ENCODE peak calls at places on chromosomes 16 and 17, in ten cellular contexts. F, D, Z, G, Q, N, R, H, V and S are unnamed samples.

GRCh38 chr16:87226926-87227650 is 90.1 kb downstream of the C16orf95 start:
- DNase-seq in H (no peak), V (no peak), Z (no peak), R (peak), F (peak), Q (peak), D (no peak), N (no peak), G (no peak), S (no peak)

GRCh38 chr17:40450175-40450574 is 6.9 kb downstream of the IGFBP4 start:
- DNase-seq in G (peak), H (peak), D (peak), Z (no peak), Q (peak), V (no peak), R (peak), F (no peak), N (no peak), S (no peak)

GRCh38 chr17:10126554-10127493 is 71.6 kb downstream of the GAS7 start:
- DNase-seq in F (no peak), Z (no peak), N (no peak), G (peak), R (peak), D (no peak), Q (peak), V (no peak), H (no peak), S (no peak)

GRCh38 chr16:8892101-8892575 is 10.0 kb downstream of the LITAFD start:
- DNase-seq in H (no peak), N (no peak), Q (no peak), F (no peak), Z (no peak), R (peak), G (no peak), D (no peak), V (no peak), S (no peak)

GRCh38 chr17:29583324-29584248 is 5.9 kb downstream of the GIT1 start:
- DNase-seq in V (no peak), N (no peak), G (no peak), D (no peak), F (no peak), R (no peak), Z (peak), H (no peak), Q (no peak), S (no peak)

GRCh38 chr17:79424471-79425185 is 186.2 kb downstream of the RBFOX3 start:
- DNase-seq in Z (no peak), F (no peak), H (no peak), G (no peak), R (no peak), V (no peak), D (no peak), Q (no peak), N (no peak), S (no peak)

GRCh38 chr17:73933871-73934270 is 269.6 kb upstream of the RPL38 start:
- DNase-seq in Z (no peak), G (no peak), N (no peak), V (no peak), F (no peak), H (no peak), D (no peak), R (no peak), Q (no peak), S (no peak)

GRCh38 chr16:66751135-66751991 is at the start of gene DYNC1LI2:
- DNase-seq in V (peak), H (peak), Q (peak), D (peak), F (peak), G (peak), N (peak), Z (peak), R (peak), S (peak)

GRCh38 chr16:15864939-15865338 is 8.1 kb upstream of the MYH11 start:
- DNase-seq in R (no peak), Z (no peak), V (no peak), H (no peak), N (no peak), F (no peak), Q (no peak), D (no peak), G (no peak), S (no peak)

GRCh38 chr16:75053791-75054555 is 55.1 kb downstream of the ZNRF1 start:
- DNase-seq in Z (no peak), G (peak), R (no peak), H (peak), N (no peak), F (peak), D (no peak), Q (no peak), V (peak), S (no peak)

GRCh38 chr17:65584604-65585521 is 23.4 kb upstream of the AXIN2 start:
- DNase-seq in H (no peak), V (no peak), D (no peak), Z (no peak), G (peak), N (no peak), Q (no peak), F (peak), R (no peak), S (no peak)

GRCh38 chr16:1817716-1818115 is 8.9 kb downstream of the HAGH start:
- DNase-seq in N (no peak), Z (no peak), D (no peak), Q (no peak), H (no peak), V (no peak), G (peak), F (no peak), R (no peak), S (no peak)

GRCh38 chr16:88430524-88431446 is 22.3 kb upstream of the ZFPM1 start:
- DNase-seq in V (no peak), R (no peak), D (no peak), Z (no peak), Q (no peak), N (no peak), H (no peak), F (peak), G (peak), S (no peak)

GRCh38 chr17:67544364-67544763 is 167.3 kb downstream of the PITPNC1 start:
- DNase-seq in Z (peak), D (no peak), Q (no peak), G (no peak), R (no peak), V (peak), N (no peak), H (no peak), F (no peak), S (no peak)

GRCh38 chr17:44960654-44961053 is 7.4 kb downstream of the C1QL1 start:
- DNase-seq in Z (no peak), N (no peak), V (no peak), D (no peak), Q (no peak), G (no peak), R (no peak), H (no peak), F (no peak), S (no peak)

GRCh38 chr17:79023886-79024771 is at the start of gene C1QTNF1:
- DNase-seq in R (peak), Z (no peak), G (peak), V (no peak), H (no peak), F (peak), N (no peak), D (peak), Q (peak), S (no peak)

GRCh38 chr16:2765462-2766404 is 11.3 kb downstream of the ELOB start:
- DNase-seq in H (no peak), Z (no peak), G (no peak), V (no peak), N (no peak), D (no peak), F (no peak), Q (no peak), R (no peak), S (no peak)

GRCh38 chr16:25747160-25747758 is 55.5 kb downstream of the HS3ST4 start:
- DNase-seq in F (no peak), G (no peak), Z (no peak), N (no peak), V (no peak), H (no peak), D (peak), R (no peak), Q (no peak), S (no peak)

GRCh38 chr17:9158545-9159452 is 137.5 kb downstream of the NTN1 start:
- DNase-seq in N (no peak), H (no peak), F (no peak), V (no peak), R (peak), Z (no peak), Q (no peak), D (no peak), G (no peak), S (no peak)

GRCh38 chr16:58510097-58510775 is 5.1 kb upstream of the SETD6 start:
- DNase-seq in H (no peak), R (no peak), D (no peak), N (no peak), F (no peak), G (no peak), Q (no peak), V (no peak), Z (no peak), S (no peak)

GRCh38 chr16:29784901-29785500 is 5.5 kb upstream of the KIF22 start:
- DNase-seq in Q (peak), V (no peak), D (no peak), N (peak), H (no peak), G (peak), R (peak), Z (no peak), F (peak), S (no peak)

GRCh38 chr17:60354223-60354622 is 37.7 kb downstream of the USP32 start:
- DNase-seq in D (no peak), Z (no peak), F (no peak), G (no peak), H (no peak), V (no peak), R (peak), N (peak), Q (peak), S (peak)

GRCh38 chr16:84741351-84741791 is 41.6 kb downstream of the USP10 start:
- DNase-seq in Q (peak), G (no peak), F (no peak), Z (no peak), V (no peak), D (no peak), N (no peak), H (no peak), R (peak), S (no peak)

GRCh38 chr16:30335598-30336474 is 19.3 kb downstream of the CD2BP2 start:
- DNase-seq in D (no peak), V (no peak), R (peak), H (no peak), Q (peak), F (no peak), G (no peak), Z (no peak), N (no peak), S (no peak)